ENCODE peak calls at places on chromosomes 6 and 20, in eight cellular contexts. M is GM12865; G is CD8-positive, alpha-beta T cell; Y is ascending aorta; X is tibial artery; E is gastrocnemius medialis; P is effector memory CD4-positive, alpha-beta T cell; B is cardiac muscle cell. L is an unnamed sample.

GRCh38 chr6:76885861-76886301 is 577.4 kb downstream of the HTR1B start:
- DNase-seq in M (no peak), G (no peak), Y (no peak), X (no peak), E (no peak), P (no peak), B (no peak), L (no peak)

GRCh38 chr20:63754008-63754407 is 14.4 kb downstream of the SLC2A4RG start:
- DNase-seq in M (no peak), G (no peak), Y (no peak), X (no peak), E (no peak), P (no peak), B (peak), L (no peak)

GRCh38 chr20:52411611-52412010 is 220.0 kb upstream of the ZFP64 start:
- DNase-seq in M (no peak), G (no peak), Y (no peak), X (no peak), E (no peak), P (no peak), B (no peak), L (no peak)

GRCh38 chr6:52155791-52156576 is 30.2 kb upstream of the IL17A start:
- DNase-seq in M (peak), G (no peak), Y (no peak), X (no peak), E (no peak), P (no peak), B (no peak), L (peak)

GRCh38 chr20:63446174-63447024 is 26.1 kb downstream of the KCNQ2 start:
- DNase-seq in M (no peak), G (no peak), Y (no peak), X (no peak), E (no peak), P (no peak), B (no peak), L (no peak)

GRCh38 chr6:84967965-84968364 is 203.6 kb upstream of the TBX18 start:
- DNase-seq in M (no peak), G (no peak), Y (no peak), X (no peak), E (no peak), P (no peak), B (no peak), L (no peak)

GRCh38 chr20:25278636-25279361 is 30.9 kb downstream of the PYGB start:
- DNase-seq in M (no peak), G (no peak), Y (no peak), X (peak), E (peak), P (no peak), B (no peak), L (no peak)

GRCh38 chr6:141026504-141026903 is 1106.2 kb upstream of the GJE1 start:
- DNase-seq in M (no peak), G (no peak), Y (no peak), X (no peak), E (no peak), P (no peak), B (no peak), L (no peak)

GRCh38 chr6:148294059-148294458 is 48.6 kb upstream of the SASH1 start:
- DNase-seq in M (no peak), G (no peak), Y (no peak), X (no peak), E (no peak), P (no peak), B (no peak), L (no peak)

GRCh38 chr6:157761331-157761921 is 61.6 kb upstream of the SNX9 start:
- DNase-seq in M (peak), G (no peak), Y (no peak), X (no peak), E (no peak), P (peak), B (no peak), L (peak)

GRCh38 chr6:150025201-150025917 is at the start of gene RAET1L:
- DNase-seq in M (no peak), G (no peak), Y (no peak), X (no peak), E (no peak), P (no peak), B (no peak), L (no peak)

GRCh38 chr6:12012566-12013367 is 655 bp downstream of the HIVEP1 start:
- DNase-seq in M (peak), G (peak), Y (no peak), X (peak), E (peak), P (peak), B (peak), L (peak)

GRCh38 chr6:43945778-43946100 is 175.7 kb downstream of the VEGFA start:
- DNase-seq in M (no peak), G (no peak), Y (no peak), X (no peak), E (no peak), P (no peak), B (no peak), L (no peak)

GRCh38 chr20:49335456-49335855 is 57.6 kb upstream of the ZNFX1 start:
- DNase-seq in M (no peak), G (no peak), Y (no peak), X (no peak), E (no peak), P (no peak), B (no peak), L (no peak)

GRCh38 chr6:13953061-13953705 is 28.4 kb downstream of the RNF182 start:
- DNase-seq in M (no peak), G (no peak), Y (no peak), X (no peak), E (no peak), P (no peak), B (no peak), L (no peak)

GRCh38 chr6:74657033-74657432 is 548.8 kb downstream of the COL12A1 start:
- DNase-seq in M (no peak), G (no peak), Y (no peak), X (no peak), E (no peak), P (no peak), B (no peak), L (no peak)

GRCh38 chr6:146950351-146950835 is 253.8 kb upstream of the STXBP5 start:
- DNase-seq in M (peak), G (no peak), Y (no peak), X (no peak), E (no peak), P (no peak), B (no peak), L (no peak)

GRCh38 chr20:35934050-35934449 is 20.3 kb downstream of the SCAND1 start:
- DNase-seq in M (no peak), G (no peak), Y (no peak), X (no peak), E (no peak), P (no peak), B (no peak), L (no peak)

GRCh38 chr6:15330174-15330934 is 84.5 kb downstream of the JARID2 start:
- DNase-seq in M (peak), G (no peak), Y (no peak), X (no peak), E (no peak), P (no peak), B (no peak), L (no peak)

GRCh38 chr20:46324960-46325703 is 16.8 kb upstream of the CDH22 start:
- DNase-seq in M (peak), G (no peak), Y (no peak), X (no peak), E (no peak), P (no peak), B (peak), L (no peak)

GRCh38 chr6:54992789-54993188 is 146.2 kb downstream of the FAM83B start:
- DNase-seq in M (peak), G (no peak), Y (no peak), X (no peak), E (no peak), P (no peak), B (no peak), L (no peak)

GRCh38 chr20:62961310-62961783 is 8.8 kb downstream of the SLC17A9 start:
- DNase-seq in M (no peak), G (no peak), Y (no peak), X (no peak), E (no peak), P (no peak), B (peak), L (no peak)

GRCh38 chr6:34663887-34664269 is 32.7 kb downstream of the ILRUN start:
- DNase-seq in M (no peak), G (no peak), Y (no peak), X (no peak), E (no peak), P (no peak), B (no peak), L (no peak)

GRCh38 chr20:19699132-19699971 is 58.7 kb upstream of the RIN2 start:
- DNase-seq in M (no peak), G (no peak), Y (no peak), X (no peak), E (no peak), P (no peak), B (no peak), L (no peak)

GRCh38 chr6:96907498-96907897 is 9.8 kb upstream of the NDUFAF4 start:
- DNase-seq in M (peak), G (no peak), Y (no peak), X (no peak), E (no peak), P (no peak), B (no peak), L (peak)

GRCh38 chr6:28207244-28208179 is 17.6 kb upstream of the ZSCAN9 start:
- DNase-seq in M (peak), G (no peak), Y (no peak), X (no peak), E (no peak), P (no peak), B (peak), L (no peak)

GRCh38 chr6:111573892-111574800 is 31.5 kb downstream of the TRAF3IP2 start:
- DNase-seq in M (no peak), G (no peak), Y (no peak), X (no peak), E (no peak), P (no peak), B (no peak), L (no peak)

GRCh38 chr6:150773969-150774368 is 91.5 kb upstream of the MTHFD1L start:
- DNase-seq in M (no peak), G (no peak), Y (no peak), X (no peak), E (no peak), P (no peak), B (no peak), L (no peak)

GRCh38 chr6:142693446-142693845 is 251.5 kb downstream of the HIVEP2 start:
- DNase-seq in M (no peak), G (no peak), Y (no peak), X (no peak), E (no peak), P (no peak), B (no peak), L (no peak)

GRCh38 chr20:47544852-47545251 is 43.2 kb downstream of the NCOA3 start:
- DNase-seq in M (no peak), G (no peak), Y (no peak), X (no peak), E (no peak), P (no peak), B (no peak), L (no peak)

GRCh38 chr20:38811769-38812168 is 6.3 kb downstream of the PPP1R16B start:
- DNase-seq in M (no peak), G (no peak), Y (no peak), X (no peak), E (no peak), P (no peak), B (no peak), L (no peak)

GRCh38 chr6:138546733-138547185 is 47.5 kb upstream of the NHSL1 start:
- DNase-seq in M (peak), G (no peak), Y (no peak), X (no peak), E (no peak), P (no peak), B (no peak), L (no peak)

GRCh38 chr20:51958636-51959542 is 156.6 kb upstream of the SALL4 start:
- DNase-seq in M (no peak), G (no peak), Y (no peak), X (no peak), E (no peak), P (no peak), B (no peak), L (no peak)

GRCh38 chr20:20386192-20386591 is 18.3 kb downstream of the INSM1 start:
- DNase-seq in M (no peak), G (no peak), Y (no peak), X (no peak), E (no peak), P (no peak), B (no peak), L (no peak)

GRCh38 chr20:31675828-31676533 is 38.3 kb downstream of the COX4I2 start:
- DNase-seq in M (peak), G (no peak), Y (no peak), X (no peak), E (no peak), P (peak), B (peak), L (no peak)

GRCh38 chr20:57653910-57654309 is 33.7 kb upstream of the ZBP1 start:
- DNase-seq in M (no peak), G (no peak), Y (no peak), X (no peak), E (no peak), P (no peak), B (no peak), L (no peak)

GRCh38 chr6:71066153-71066552 is 109.3 kb upstream of the B3GAT2 start:
- DNase-seq in M (no peak), G (no peak), Y (no peak), X (no peak), E (no peak), P (no peak), B (no peak), L (no peak)

GRCh38 chr6:159969921-159970320 is 1.0 kb downstream of the IGF2R start:
- DNase-seq in M (peak), G (no peak), Y (no peak), X (peak), E (peak), P (no peak), B (peak), L (no peak)

GRCh38 chr6:30613251-30614043 is 3.6 kb downstream of the PPP1R10 start:
- DNase-seq in M (no peak), G (no peak), Y (no peak), X (no peak), E (no peak), P (no peak), B (no peak), L (no peak)
- H3K4me3 ChIP-seq in M (no peak), G (no peak), Y (peak), X (peak), E (peak), P (no peak), B (no peak), L (no peak)

GRCh38 chr6:7446056-7446455 is 56.4 kb downstream of the RIOK1 start:
- DNase-seq in M (no peak), G (no peak), Y (no peak), X (no peak), E (no peak), P (no peak), B (no peak), L (no peak)

GRCh38 chr6:7442467-7442866 is 52.9 kb downstream of the RIOK1 start:
- DNase-seq in M (peak), G (no peak), Y (no peak), X (no peak), E (no peak), P (no peak), B (no peak), L (no peak)

GRCh38 chr6:7446644-7447325 is 57.2 kb downstream of the RIOK1 start:
- DNase-seq in M (no peak), G (no peak), Y (no peak), X (no peak), E (no peak), P (no peak), B (no peak), L (no peak)

GRCh38 chr6:7448232-7448631 is 58.6 kb downstream of the RIOK1 start:
- DNase-seq in M (no peak), G (no peak), Y (no peak), X (no peak), E (no peak), P (no peak), B (no peak), L (no peak)

GRCh38 chr6:7445076-7445475 is 55.5 kb downstream of the RIOK1 start:
- DNase-seq in M (no peak), G (no peak), Y (no peak), X (no peak), E (no peak), P (no peak), B (no peak), L (no peak)
- H3K4me3 ChIP-seq in M (no peak), G (no peak), Y (no peak), X (no peak), E (no peak), P (no peak), B (no peak), L (no peak)

GRCh38 chr6:10725046-10725445 is 2.2 kb downstream of the TMEM14C start:
- DNase-seq in M (no peak), G (no peak), Y (no peak), X (no peak), E (no peak), P (no peak), B (peak), L (no peak)
- H3K4me3 ChIP-seq in M (no peak), G (no peak), Y (peak), X (no peak), E (no peak), P (no peak), B (peak), L (no peak)

GRCh38 chr20:54070187-54070987 is at the start of gene BCAS1:
- DNase-seq in M (no peak), G (no peak), Y (no peak), X (no peak), E (no peak), P (no peak), B (no peak), L (no peak)

GRCh38 chr20:54067606-54068174 is 2.7 kb downstream of the BCAS1 start:
- DNase-seq in M (peak), G (no peak), Y (no peak), X (no peak), E (no peak), P (no peak), B (peak), L (no peak)

GRCh38 chr20:54068495-54068894 is 1.9 kb downstream of the BCAS1 start:
- DNase-seq in M (no peak), G (no peak), Y (no peak), X (no peak), E (no peak), P (no peak), B (no peak), L (no peak)

GRCh38 chr20:54068966-54069365 is 1.4 kb downstream of the BCAS1 start:
- DNase-seq in M (no peak), G (no peak), Y (no peak), X (no peak), E (no peak), P (no peak), B (no peak), L (no peak)

DNA sequence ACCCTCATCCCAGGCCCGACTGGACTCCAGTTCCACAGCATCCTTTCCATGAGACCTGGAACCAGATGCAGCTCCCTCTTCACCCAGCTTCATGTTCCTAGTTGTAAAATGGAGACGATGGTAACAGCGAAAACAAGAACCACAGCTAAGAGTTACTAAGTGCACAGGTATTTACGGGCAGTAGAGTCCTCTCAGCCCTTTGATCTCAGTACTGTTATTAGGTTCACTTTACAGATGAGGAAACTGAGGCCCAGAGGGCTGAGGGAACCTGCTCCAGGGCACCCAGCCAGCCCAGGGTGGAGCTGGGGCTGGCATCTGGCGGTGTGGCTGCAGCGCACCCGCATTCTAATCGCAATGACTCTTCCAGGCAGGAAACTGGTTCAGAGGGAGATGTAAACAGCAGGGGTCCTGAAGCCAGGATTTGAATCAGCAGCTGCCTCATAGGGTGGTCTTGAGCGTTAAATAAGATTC is 858 bp downstream of the BCAS1 start:
- DNase-seq in M (no peak), G (no peak), Y (no peak), X (no peak), E (no peak), P (no peak), B (no peak), L (no peak)
- H3K4me3 ChIP-seq in M (no peak), G (no peak), Y (no peak), X (no peak), E (no peak), P (no peak), B (no peak), L (no peak)

DNA sequence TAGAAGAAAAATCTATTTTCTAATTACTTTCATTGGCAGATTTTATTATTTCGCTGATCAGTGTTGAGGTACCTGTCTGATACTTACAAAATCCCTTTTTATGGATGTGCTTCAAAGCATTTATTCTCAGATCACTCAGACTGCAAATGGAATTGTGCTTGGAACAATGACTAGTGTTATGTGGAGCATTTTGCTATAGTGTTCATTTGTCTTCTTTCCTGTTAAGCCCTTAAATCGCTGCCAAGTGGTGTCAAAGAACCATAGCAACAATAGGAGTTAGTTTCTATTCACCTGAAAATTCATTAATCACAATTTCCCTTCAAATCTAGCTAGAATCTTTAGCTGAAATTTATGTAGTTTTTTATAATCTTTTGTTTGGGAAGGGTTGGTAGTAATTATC is 29.8 kb downstream of the SMPDL3A start:
- DNase-seq in M (no peak), G (no peak), Y (no peak), X (no peak), E (no peak), P (no peak), B (no peak), L (no peak)
- H3K4me3 ChIP-seq in M (no peak), G (no peak), Y (no peak), X (no peak), E (no peak), P (no peak), B (no peak), L (no peak)

L was measured in GM12864.